ENCODE peak calls at places on chromosome 4, in four cellular contexts. One of them, this sample, is unnamed.

GRCh38 chr4:76233534-76233933 is 18.0 kb upstream of the FAM47E start:
- DNase-seq in skeletal muscle cell: no peak
- DNase-seq in left colon: no peak
- DNase-seq in ACHN: no peak
- DNase-seq in this sample: no peak

GRCh38 chr4:1469043-1469442 is 62.8 kb upstream of the NKX1-1 start:
- DNase-seq in skeletal muscle cell: no peak
- DNase-seq in left colon: no peak
- DNase-seq in ACHN: no peak
- DNase-seq in this sample: no peak

GRCh38 chr4:110268790-110269189 is 70.4 kb upstream of the ELOVL6 start:
- DNase-seq in skeletal muscle cell: no peak
- DNase-seq in left colon: no peak
- DNase-seq in ACHN: no peak
- DNase-seq in this sample: no peak

GRCh38 chr4:101169044-101170014 is 178.0 kb downstream of the PPP3CA start:
- DNase-seq in skeletal muscle cell: no peak
- DNase-seq in left colon: peak; percentile 64
- DNase-seq in ACHN: peak; percentile 76
- DNase-seq in this sample: no peak

GRCh38 chr4:70183168-70183939 is 12.2 kb upstream of the ODAM start:
- DNase-seq in skeletal muscle cell: peak; percentile 21
- DNase-seq in left colon: peak; percentile 18
- DNase-seq in ACHN: peak; percentile 49
- DNase-seq in this sample: no peak

GRCh38 chr4:128525387-128525786 is 237.8 kb upstream of the PGRMC2 start:
- DNase-seq in skeletal muscle cell: peak; percentile 56
- DNase-seq in left colon: no peak
- DNase-seq in ACHN: no peak
- DNase-seq in this sample: no peak

GRCh38 chr4:19194672-19195071 is 1057.0 kb upstream of the SLIT2 start:
- DNase-seq in skeletal muscle cell: no peak
- DNase-seq in left colon: no peak
- DNase-seq in ACHN: no peak
- DNase-seq in this sample: no peak

GRCh38 chr4:71163317-71163716 is 169.9 kb downstream of the DCK start:
- DNase-seq in skeletal muscle cell: no peak
- DNase-seq in left colon: no peak
- DNase-seq in ACHN: no peak
- DNase-seq in this sample: no peak

GRCh38 chr4:164446516-164446915 is 307.4 kb upstream of the SMIM31 start:
- DNase-seq in skeletal muscle cell: peak; percentile 12
- DNase-seq in left colon: no peak
- DNase-seq in ACHN: no peak
- DNase-seq in this sample: no peak

GRCh38 chr4:146591986-146592385 is 46.7 kb upstream of the POU4F2 start:
- DNase-seq in skeletal muscle cell: no peak
- DNase-seq in left colon: no peak
- DNase-seq in ACHN: no peak
- DNase-seq in this sample: no peak

GRCh38 chr4:158904815-158905214 is 136.0 kb downstream of the FNIP2 start:
- DNase-seq in skeletal muscle cell: no peak
- DNase-seq in left colon: no peak
- DNase-seq in ACHN: no peak
- DNase-seq in this sample: no peak

GRCh38 chr4:121784975-121785374 is 16.1 kb upstream of the EXOSC9 start:
- DNase-seq in skeletal muscle cell: peak; percentile 91
- DNase-seq in left colon: no peak
- DNase-seq in ACHN: peak; percentile 72
- DNase-seq in this sample: no peak

GRCh38 chr4:111362891-111363290 is 740.0 kb upstream of the PITX2 start:
- DNase-seq in skeletal muscle cell: peak; percentile 99
- DNase-seq in left colon: no peak
- DNase-seq in ACHN: no peak
- DNase-seq in this sample: no peak

GRCh38 chr4:107951551-107951950 is 20.2 kb downstream of the CYP2U1 start:
- DNase-seq in skeletal muscle cell: peak; percentile 62
- DNase-seq in left colon: no peak
- DNase-seq in ACHN: peak; percentile 22
- DNase-seq in this sample: no peak

GRCh38 chr4:92303621-92304027 is at the start of gene GRID2:
- DNase-seq in skeletal muscle cell: no peak
- DNase-seq in left colon: no peak
- DNase-seq in ACHN: peak; percentile 24
- DNase-seq in this sample: no peak

GRCh38 chr4:185755451-185755850 is 56.5 kb downstream of the SORBS2 start:
- DNase-seq in skeletal muscle cell: no peak
- DNase-seq in left colon: no peak
- DNase-seq in ACHN: no peak
- DNase-seq in this sample: no peak

GRCh38 chr4:17788956-17789355 is 7.5 kb upstream of the FAM184B start:
- DNase-seq in skeletal muscle cell: no peak
- DNase-seq in left colon: no peak
- DNase-seq in ACHN: no peak
- DNase-seq in this sample: no peak

GRCh38 chr4:6087669-6088068 is 69.4 kb upstream of the C4orf50 start:
- DNase-seq in skeletal muscle cell: no peak
- DNase-seq in left colon: no peak
- DNase-seq in ACHN: peak; percentile 36
- DNase-seq in this sample: no peak

GRCh38 chr4:87465739-87466366 is 43.5 kb downstream of the NUDT9 start:
- DNase-seq in skeletal muscle cell: peak; percentile 23
- DNase-seq in left colon: no peak
- DNase-seq in ACHN: peak; percentile 33
- DNase-seq in this sample: no peak

GRCh38 chr4:16914208-16914607 is 15.8 kb upstream of the LDB2 start:
- DNase-seq in skeletal muscle cell: no peak
- DNase-seq in left colon: no peak
- DNase-seq in ACHN: no peak
- DNase-seq in this sample: no peak

GRCh38 chr4:183797041-183797444 is 108.1 kb upstream of the STOX2 start:
- DNase-seq in skeletal muscle cell: no peak
- DNase-seq in left colon: no peak
- DNase-seq in ACHN: peak; percentile 18
- DNase-seq in this sample: peak; percentile 22

GRCh38 chr4:158458271-158458895 is 63.3 kb upstream of the RXFP1 start:
- DNase-seq in skeletal muscle cell: no peak
- DNase-seq in left colon: no peak
- DNase-seq in ACHN: no peak
- DNase-seq in this sample: no peak

GRCh38 chr4:16661813-16662212 is 236.6 kb downstream of the LDB2 start:
- DNase-seq in skeletal muscle cell: no peak
- DNase-seq in left colon: no peak
- DNase-seq in ACHN: no peak
- DNase-seq in this sample: no peak

GRCh38 chr4:6471303-6472007 is 959 bp downstream of the PPP2R2C start:
- DNase-seq in skeletal muscle cell: no peak
- DNase-seq in left colon: no peak
- DNase-seq in ACHN: peak; percentile 19
- DNase-seq in this sample: no peak

GRCh38 chr4:6235901-6236625 is 33.6 kb upstream of the WFS1 start:
- DNase-seq in skeletal muscle cell: no peak
- DNase-seq in left colon: no peak
- DNase-seq in ACHN: no peak
- DNase-seq in this sample: no peak

GRCh38 chr4:115720611-115721010 is 607.2 kb upstream of the NDST4 start:
- DNase-seq in skeletal muscle cell: peak; percentile 7
- DNase-seq in left colon: no peak
- DNase-seq in ACHN: no peak
- DNase-seq in this sample: no peak

GRCh38 chr4:33268776-33269175 is 2548.6 kb downstream of the PCDH7 start:
- DNase-seq in skeletal muscle cell: no peak
- DNase-seq in left colon: no peak
- DNase-seq in ACHN: no peak
- DNase-seq in this sample: no peak

GRCh38 chr4:129254126-129254525 is 158.2 kb downstream of the C4orf33 start:
- DNase-seq in skeletal muscle cell: no peak
- DNase-seq in left colon: no peak
- DNase-seq in ACHN: no peak
- DNase-seq in this sample: no peak

GRCh38 chr4:3035249-3035648 is 39.1 kb downstream of the HTT-AS start:
- DNase-seq in skeletal muscle cell: no peak
- DNase-seq in left colon: no peak
- DNase-seq in ACHN: no peak
- DNase-seq in this sample: no peak

GRCh38 chr4:12179264-12179616 is 750.5 kb upstream of the HS3ST1 start:
- DNase-seq in skeletal muscle cell: no peak
- DNase-seq in left colon: no peak
- DNase-seq in ACHN: no peak
- DNase-seq in this sample: no peak

GRCh38 chr4:185395956-185396723 is 416 bp upstream of the LRP2BP start:
- DNase-seq in skeletal muscle cell: peak; percentile 96
- DNase-seq in left colon: peak; percentile 96
- DNase-seq in ACHN: peak; percentile 95
- DNase-seq in this sample: peak; percentile 54

GRCh38 chr4:176226736-176227135 is 31.4 kb upstream of the SPATA4 start:
- DNase-seq in skeletal muscle cell: no peak
- DNase-seq in left colon: no peak
- DNase-seq in ACHN: no peak
- DNase-seq in this sample: no peak

GRCh38 chr4:100294356-100294755 is 104.1 kb upstream of the DDIT4L start:
- DNase-seq in skeletal muscle cell: no peak
- DNase-seq in left colon: no peak
- DNase-seq in ACHN: no peak
- DNase-seq in this sample: no peak

GRCh38 chr4:140790765-140791164 is 34.6 kb upstream of the TBC1D9 start:
- DNase-seq in skeletal muscle cell: peak; percentile 24
- DNase-seq in left colon: peak; percentile 45
- DNase-seq in ACHN: peak; percentile 45
- DNase-seq in this sample: no peak

GRCh38 chr4:3440979-3441500 is 728 bp upstream of the HGFAC start:
- DNase-seq in skeletal muscle cell: no peak
- DNase-seq in left colon: no peak
- DNase-seq in ACHN: no peak
- DNase-seq in this sample: no peak

GRCh38 chr4:8705161-8706145 is 112.9 kb downstream of the CPZ start:
- DNase-seq in skeletal muscle cell: no peak
- DNase-seq in left colon: no peak
- DNase-seq in ACHN: no peak
- DNase-seq in this sample: no peak

GRCh38 chr4:108117473-108118182 is 51.1 kb downstream of the LEF1 start:
- DNase-seq in skeletal muscle cell: no peak
- DNase-seq in left colon: no peak
- DNase-seq in ACHN: no peak
- DNase-seq in this sample: no peak

GRCh38 chr4:156497486-156497885 is 474.1 kb downstream of the PDGFC start:
- DNase-seq in skeletal muscle cell: no peak
- DNase-seq in left colon: no peak
- DNase-seq in ACHN: no peak
- DNase-seq in this sample: no peak

GRCh38 chr4:94577136-94577535 is 125.4 kb downstream of the PDLIM5 start:
- DNase-seq in skeletal muscle cell: no peak
- DNase-seq in left colon: peak; percentile 33
- DNase-seq in ACHN: no peak
- DNase-seq in this sample: no peak